ENCODE peak calls at places on chromosomes 7 and 10, in six cellular contexts. One of them, this sample, is unnamed.

GRCh38 chr10:85902046-85902445 is 464.5 kb downstream of the GRID1 start:
- DNase-seq in HCT116: no peak
- DNase-seq in transverse colon: no peak
- DNase-seq in stomach: no peak
- DNase-seq in GM12878: no peak
- DNase-seq in sigmoid colon: no peak
- DNase-seq in this sample: no peak

GRCh38 chr10:86648706-86649426 is 5.5 kb upstream of the OPN4 start:
- DNase-seq in sigmoid colon: peak
- DNase-seq in GM12878: no peak
- DNase-seq in stomach: peak
- DNase-seq in transverse colon: peak
- DNase-seq in HCT116: no peak
- DNase-seq in this sample: peak

GRCh38 chr7:111864291-111864976 is 302.1 kb upstream of the IMMP2L start:
- DNase-seq in sigmoid colon: no peak
- DNase-seq in GM12878: no peak
- DNase-seq in stomach: no peak
- DNase-seq in transverse colon: no peak
- DNase-seq in HCT116: no peak
- DNase-seq in this sample: no peak

GRCh38 chr10:70354566-70355233 is 27.7 kb downstream of the LRRC20 start:
- DNase-seq in transverse colon: no peak
- DNase-seq in GM12878: no peak
- DNase-seq in sigmoid colon: peak
- DNase-seq in HCT116: no peak
- DNase-seq in stomach: no peak
- DNase-seq in this sample: no peak

GRCh38 chr10:64977912-64978311 is 1456.7 kb downstream of the REEP3 start:
- DNase-seq in GM12878: no peak
- DNase-seq in sigmoid colon: no peak
- DNase-seq in HCT116: no peak
- DNase-seq in transverse colon: no peak
- DNase-seq in stomach: no peak
- DNase-seq in this sample: no peak

GRCh38 chr7:772005-772294 is 44.9 kb upstream of the PRKAR1B start:
- DNase-seq in sigmoid colon: no peak
- DNase-seq in HCT116: no peak
- DNase-seq in stomach: no peak
- DNase-seq in GM12878: no peak
- DNase-seq in transverse colon: no peak
- DNase-seq in this sample: no peak

GRCh38 chr10:74179124-74179710 is 28.2 kb downstream of the ADK start:
- DNase-seq in sigmoid colon: no peak
- DNase-seq in transverse colon: no peak
- DNase-seq in GM12878: no peak
- DNase-seq in HCT116: no peak
- DNase-seq in stomach: no peak
- DNase-seq in this sample: no peak

GRCh38 chr7:73822319-73823173 is 8.2 kb upstream of the CLDN4 start:
- DNase-seq in stomach: no peak
- DNase-seq in GM12878: no peak
- DNase-seq in transverse colon: peak
- DNase-seq in HCT116: peak
- DNase-seq in sigmoid colon: peak
- DNase-seq in this sample: no peak

GRCh38 chr7:30562498-30562897 is 32.2 kb upstream of the GARS1 start:
- DNase-seq in sigmoid colon: no peak
- DNase-seq in HCT116: no peak
- DNase-seq in GM12878: no peak
- DNase-seq in transverse colon: no peak
- DNase-seq in stomach: no peak
- DNase-seq in this sample: no peak

GRCh38 chr7:103651558-103651957 is 205.6 kb upstream of the SLC26A5 start:
- DNase-seq in HCT116: no peak
- DNase-seq in sigmoid colon: no peak
- DNase-seq in transverse colon: no peak
- DNase-seq in GM12878: no peak
- DNase-seq in stomach: no peak
- DNase-seq in this sample: no peak

GRCh38 chr10:114665873-114666272 is 7.8 kb upstream of the ABLIM1 start:
- DNase-seq in sigmoid colon: no peak
- DNase-seq in GM12878: no peak
- DNase-seq in stomach: no peak
- DNase-seq in transverse colon: no peak
- DNase-seq in HCT116: no peak
- DNase-seq in this sample: no peak

GRCh38 chr10:78937800-78938694 is 130.7 kb upstream of the ZMIZ1 start:
- DNase-seq in stomach: no peak
- DNase-seq in GM12878: no peak
- DNase-seq in sigmoid colon: no peak
- DNase-seq in HCT116: no peak
- DNase-seq in transverse colon: no peak
- DNase-seq in this sample: no peak

DNA sequence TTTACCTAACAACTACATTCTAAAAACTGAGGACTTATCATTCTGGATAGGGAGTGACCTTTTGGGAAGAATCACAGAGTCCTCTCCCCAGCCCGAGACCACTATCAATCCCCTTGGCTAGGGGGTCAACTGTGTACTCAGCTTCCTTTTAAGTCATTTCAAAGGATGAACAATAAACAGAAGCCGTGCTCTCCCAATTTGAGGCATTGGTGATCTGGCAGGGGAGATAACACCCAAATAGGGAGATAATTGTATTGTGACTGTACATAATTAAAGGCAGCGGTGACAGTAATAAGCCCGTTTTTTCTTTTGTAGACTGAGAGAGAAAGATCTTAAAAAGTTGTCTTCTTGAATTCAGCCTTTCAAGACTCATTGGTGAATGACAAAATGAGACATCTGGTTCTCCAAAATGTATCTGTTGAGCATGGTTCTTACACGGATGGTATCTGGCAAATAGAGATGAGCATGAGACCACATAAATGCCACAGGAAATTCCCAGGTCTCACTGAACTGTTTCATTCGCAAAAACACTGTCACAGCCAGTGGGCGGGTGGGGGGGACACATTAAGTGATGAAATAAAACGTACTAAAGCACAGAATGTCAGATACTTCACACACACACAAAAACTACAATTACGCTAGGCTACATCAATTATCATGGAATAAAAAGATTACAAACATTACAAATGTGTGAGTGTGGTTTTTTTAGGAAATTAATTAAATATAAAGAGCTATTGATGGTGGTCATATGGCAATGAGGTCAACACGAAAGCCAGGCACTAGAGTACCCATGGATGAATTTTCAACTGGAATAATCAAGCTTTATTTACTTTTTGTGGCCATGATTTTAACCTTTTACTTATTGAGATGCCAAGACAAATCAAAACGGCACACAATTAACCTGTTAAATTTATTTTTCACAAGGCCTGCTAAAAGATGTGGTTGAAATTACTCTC is 108.4 kb downstream of the HIPK2 start:
- DNase-seq in GM12878: no peak
- DNase-seq in HCT116: no peak
- DNase-seq in stomach: no peak
- DNase-seq in transverse colon: no peak
- DNase-seq in sigmoid colon: no peak
- DNase-seq in this sample: no peak
- TF ChIP-seq POLR2AphosphoS5 in GM12878: no peak
- TF ChIP-seq POLR2AphosphoS5 in HCT116: no peak
- TF ChIP-seq POLR2AphosphoS5 in stomach: no peak
- TF ChIP-seq POLR2AphosphoS5 in transverse colon: no peak
- TF ChIP-seq POLR2AphosphoS5 in sigmoid colon: no peak
- TF ChIP-seq POLR2AphosphoS5 in this sample: no peak

DNA sequence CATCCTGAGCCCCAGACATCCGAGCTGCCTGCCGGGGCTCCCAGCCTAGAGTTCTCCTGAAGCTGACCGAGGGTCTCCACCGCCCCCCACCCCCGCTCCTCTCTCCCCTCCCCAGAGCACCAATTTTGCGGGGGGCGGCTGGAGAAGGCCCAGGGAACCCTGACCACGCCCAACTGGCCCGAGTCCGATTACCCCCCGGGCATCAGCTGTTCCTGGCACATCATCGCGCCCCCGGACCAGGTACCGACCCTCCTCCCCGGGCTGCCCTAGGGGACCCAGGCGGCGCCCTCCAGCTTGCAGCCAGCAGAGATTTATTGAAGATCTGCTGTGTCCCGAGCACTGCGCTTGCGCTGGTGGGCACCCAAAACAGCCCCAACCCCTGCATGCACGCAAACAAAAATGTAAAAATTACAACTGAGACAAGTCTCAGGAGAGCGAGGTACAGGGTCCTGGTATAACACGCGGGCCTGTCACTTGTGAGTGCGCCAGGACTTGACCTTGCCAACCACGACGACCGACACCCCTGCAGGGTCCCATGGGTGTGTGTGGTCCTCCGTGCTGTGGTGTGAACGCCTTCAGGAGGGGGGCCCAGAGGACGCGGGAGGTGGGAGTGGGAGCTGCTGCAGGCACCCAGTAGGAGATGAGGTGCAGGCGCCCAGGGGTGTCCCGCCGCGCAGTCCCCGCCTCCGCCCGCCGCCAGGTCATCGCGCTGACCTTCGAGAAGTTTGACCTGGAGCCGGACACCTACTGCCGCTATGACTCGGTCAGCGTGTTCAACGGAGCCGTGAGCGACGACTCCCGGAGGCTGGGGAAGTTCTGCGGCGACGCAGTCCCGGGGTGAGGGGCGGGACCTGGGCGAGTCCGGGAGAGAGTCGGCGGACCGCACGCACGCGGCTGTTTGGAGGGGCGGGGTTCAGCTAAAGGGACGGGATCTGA is 3.1 kb downstream of the PCOLCE start:
- DNase-seq in transverse colon: peak
- DNase-seq in stomach: peak
- DNase-seq in HCT116: no peak
- DNase-seq in sigmoid colon: peak
- DNase-seq in GM12878: no peak
- DNase-seq in this sample: no peak
- TF ChIP-seq POLR2AphosphoS5 in transverse colon: no peak
- TF ChIP-seq POLR2AphosphoS5 in stomach: no peak
- TF ChIP-seq POLR2AphosphoS5 in HCT116: peak
- TF ChIP-seq POLR2AphosphoS5 in sigmoid colon: no peak
- TF ChIP-seq POLR2AphosphoS5 in GM12878: no peak
- TF ChIP-seq POLR2AphosphoS5 in this sample: no peak

GRCh38 chr10:707456-707855 is 18.0 kb upstream of the DIP2C start:
- DNase-seq in HCT116: no peak
- DNase-seq in stomach: no peak
- DNase-seq in sigmoid colon: no peak
- DNase-seq in transverse colon: no peak
- DNase-seq in GM12878: no peak
- DNase-seq in this sample: no peak
- TF ChIP-seq POLR2AphosphoS5 in HCT116: no peak
- TF ChIP-seq POLR2AphosphoS5 in stomach: no peak
- TF ChIP-seq POLR2AphosphoS5 in sigmoid colon: no peak
- TF ChIP-seq POLR2AphosphoS5 in transverse colon: no peak
- TF ChIP-seq POLR2AphosphoS5 in GM12878: no peak
- TF ChIP-seq POLR2AphosphoS5 in this sample: no peak

DNA sequence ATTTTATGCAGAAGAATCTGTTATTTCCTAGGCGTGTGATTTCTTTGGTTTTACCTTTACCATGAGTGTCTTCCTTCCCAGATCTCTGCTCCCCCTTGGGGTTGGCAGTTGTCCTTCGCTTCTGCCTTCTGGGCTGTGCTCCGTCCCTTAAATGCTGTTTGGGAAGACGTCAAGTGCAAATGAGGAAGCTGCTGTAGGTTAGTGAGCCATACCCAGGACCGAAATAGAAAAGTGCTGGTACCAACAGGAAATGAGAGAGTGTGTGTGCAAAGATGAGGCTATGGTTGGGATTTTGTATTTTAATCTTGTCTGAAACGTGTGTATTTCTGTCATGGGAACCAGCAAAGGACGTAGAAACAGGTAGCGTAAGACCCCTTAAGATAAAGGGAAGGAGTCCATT is 299.7 kb downstream of the KLF6 start:
- DNase-seq in transverse colon: no peak
- DNase-seq in GM12878: peak
- DNase-seq in stomach: no peak
- DNase-seq in HCT116: no peak
- DNase-seq in sigmoid colon: no peak
- DNase-seq in this sample: no peak
- TF ChIP-seq POLR2AphosphoS5 in transverse colon: no peak
- TF ChIP-seq POLR2AphosphoS5 in GM12878: no peak
- TF ChIP-seq POLR2AphosphoS5 in stomach: no peak
- TF ChIP-seq POLR2AphosphoS5 in HCT116: no peak
- TF ChIP-seq POLR2AphosphoS5 in sigmoid colon: no peak
- TF ChIP-seq POLR2AphosphoS5 in this sample: no peak

DNA sequence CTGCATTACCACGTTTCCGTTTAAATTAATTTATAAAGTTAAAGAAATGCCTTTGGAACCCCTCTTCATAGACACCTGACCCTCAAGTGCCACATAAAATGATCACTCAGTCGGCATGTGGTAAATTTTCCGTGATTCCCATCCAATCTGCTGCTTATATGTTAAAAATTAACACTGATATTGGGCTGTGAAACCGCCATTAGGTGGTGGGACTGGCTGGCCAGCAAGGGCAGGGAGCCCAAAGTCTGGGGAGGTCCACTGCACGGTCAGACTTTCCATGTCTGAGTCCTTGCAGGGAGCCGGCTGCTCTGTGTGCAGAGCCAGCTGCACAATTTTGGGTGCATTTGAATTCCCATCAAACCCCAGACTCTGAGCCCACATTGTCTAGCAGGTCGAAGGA is 123.0 kb downstream of the SH3PXD2A start:
- DNase-seq in sigmoid colon: no peak
- DNase-seq in GM12878: no peak
- DNase-seq in transverse colon: no peak
- DNase-seq in stomach: no peak
- DNase-seq in HCT116: no peak
- DNase-seq in this sample: no peak
- TF ChIP-seq POLR2AphosphoS5 in sigmoid colon: no peak
- TF ChIP-seq POLR2AphosphoS5 in GM12878: no peak
- TF ChIP-seq POLR2AphosphoS5 in transverse colon: no peak
- TF ChIP-seq POLR2AphosphoS5 in stomach: no peak
- TF ChIP-seq POLR2AphosphoS5 in HCT116: no peak
- TF ChIP-seq POLR2AphosphoS5 in this sample: no peak

GRCh38 chr10:8054498-8055407 is at the start of gene GATA3:
- DNase-seq in GM12878: no peak
- DNase-seq in HCT116: no peak
- DNase-seq in sigmoid colon: no peak
- DNase-seq in stomach: peak
- DNase-seq in transverse colon: peak
- DNase-seq in this sample: no peak
- TF ChIP-seq POLR2AphosphoS5 in GM12878: no peak
- TF ChIP-seq POLR2AphosphoS5 in HCT116: no peak
- TF ChIP-seq POLR2AphosphoS5 in sigmoid colon: no peak
- TF ChIP-seq POLR2AphosphoS5 in stomach: no peak
- TF ChIP-seq POLR2AphosphoS5 in transverse colon: peak
- TF ChIP-seq POLR2AphosphoS5 in this sample: no peak

GRCh38 chr7:81460646-81461045 is 309.2 kb downstream of the HGF start:
- DNase-seq in stomach: no peak
- DNase-seq in GM12878: no peak
- DNase-seq in transverse colon: no peak
- DNase-seq in sigmoid colon: no peak
- DNase-seq in HCT116: no peak
- DNase-seq in this sample: no peak
- TF ChIP-seq POLR2AphosphoS5 in stomach: no peak
- TF ChIP-seq POLR2AphosphoS5 in GM12878: no peak
- TF ChIP-seq POLR2AphosphoS5 in transverse colon: no peak
- TF ChIP-seq POLR2AphosphoS5 in sigmoid colon: no peak
- TF ChIP-seq POLR2AphosphoS5 in HCT116: no peak
- TF ChIP-seq POLR2AphosphoS5 in this sample: no peak

This sample was measured in vagina.